ENCODE peak calls at places on chromosome 5, in five cellular contexts. Q is HCT116, W is GM23338, U is PC-3, J is neural progenitor cell. L is an unnamed sample.
A peak's percentile ranks its signal among the peaks of the same experiment; 100 is the strongest.

GRCh38 chr5:91281409-91281808 is 101.7 kb downstream of the ARRDC3 start:
- DNase-seq in Q (peak; percentile 34), U (peak; percentile 62), J (no peak), W (no peak), L (no peak)

GRCh38 chr5:83974151-83974822 is 253.6 kb upstream of the HAPLN1 start:
- DNase-seq in W (peak; percentile 60), Q (no peak), U (no peak), J (peak; percentile 27), L (no peak)

GRCh38 chr5:125196479-125197183 is 450.2 kb upstream of the ZNF608 start:
- DNase-seq in W (no peak), J (peak; percentile 63), Q (no peak), U (no peak), L (no peak)

GRCh38 chr5:33091571-33092363 is 349.0 kb upstream of the TARS1 start:
- DNase-seq in W (peak; percentile 6), U (no peak), Q (no peak), J (no peak), L (no peak)

GRCh38 chr5:98570661-98571181 is 202.7 kb upstream of the RGMB start:
- DNase-seq in U (peak; percentile 27), Q (no peak), W (no peak), J (peak; percentile 71), L (no peak)

GRCh38 chr5:59037453-59038168 is 454.7 kb downstream of the RAB3C start:
- DNase-seq in Q (no peak), U (no peak), W (no peak), J (no peak), L (no peak)

GRCh38 chr5:132457371-132458225 is 33.0 kb downstream of the IRF1 start:
- DNase-seq in U (no peak), W (no peak), J (no peak), Q (no peak), L (no peak)

GRCh38 chr5:52794519-52794918 is 6.8 kb downstream of the ITGA1 start:
- DNase-seq in W (no peak), U (no peak), J (no peak), Q (no peak), L (peak; percentile 28)

GRCh38 chr5:168777651-168778050 is 198.5 kb upstream of the PANK3 start:
- DNase-seq in Q (no peak), J (no peak), U (no peak), W (no peak), L (no peak)

GRCh38 chr5:111741270-111741669 is 15.7 kb downstream of the NREP start:
- DNase-seq in U (no peak), Q (no peak), J (no peak), W (no peak), L (no peak)

GRCh38 chr5:71537681-71538080 is 49.5 kb upstream of the MCCC2 start:
- DNase-seq in U (no peak), J (peak; percentile 18), W (peak; percentile 8), Q (no peak), L (no peak)

GRCh38 chr5:148938535-148938907 is 112.1 kb downstream of the ADRB2 start:
- DNase-seq in U (no peak), W (no peak), J (no peak), Q (no peak), L (no peak)

GRCh38 chr5:177163500-177163899 is 29.9 kb downstream of the NSD1 start:
- DNase-seq in J (no peak), W (no peak), Q (no peak), U (no peak), L (no peak)

GRCh38 chr5:126801992-126802294 is 25.0 kb downstream of the LMNB1 start:
- DNase-seq in W (no peak), J (no peak), U (peak; percentile 40), Q (no peak), L (peak; percentile 21)

GRCh38 chr5:45508155-45508554 is 188.0 kb downstream of the HCN1 start:
- DNase-seq in W (no peak), J (no peak), Q (no peak), U (no peak), L (no peak)

GRCh38 chr5:6713274-6714181 is at the start of gene TENT4A:
- DNase-seq in W (no peak), U (peak; percentile 32), Q (no peak), J (no peak), L (peak; percentile 56)

GRCh38 chr5:108521011-108521700 is 139.3 kb upstream of the FBXL17 start:
- DNase-seq in J (no peak), W (peak; percentile 9), U (no peak), Q (no peak), L (no peak)

GRCh38 chr5:152462021-152462721 is 57.1 kb upstream of the NMUR2 start:
- DNase-seq in J (no peak), U (no peak), Q (no peak), W (no peak), L (no peak)

GRCh38 chr5:159409801-159410200 is 79.5 kb upstream of the IL12B start:
- DNase-seq in U (no peak), J (no peak), Q (no peak), W (no peak), L (no peak)

GRCh38 chr5:10863763-10864383 is 102.8 kb upstream of the DAP start:
- DNase-seq in Q (peak; percentile 45), W (peak; percentile 84), U (peak; percentile 88), J (peak; percentile 65), L (peak; percentile 48)

GRCh38 chr5:150143725-150144058 is 12.0 kb downstream of the PDGFRB start:
- DNase-seq in J (no peak), U (no peak), W (no peak), Q (no peak), L (no peak)

GRCh38 chr5:94945656-94946055 is 327.2 kb downstream of the SLF1 start:
- DNase-seq in J (no peak), Q (no peak), U (no peak), W (no peak), L (no peak)

GRCh38 chr5:37834542-37835399 is 5.1 kb downstream of the GDNF start:
- DNase-seq in U (no peak), Q (no peak), J (peak; percentile 70), W (peak; percentile 77), L (peak; percentile 34)

GRCh38 chr5:4879693-4880303 is 260.3 kb upstream of the ADAMTS16 start:
- DNase-seq in W (peak; percentile 74), J (peak; percentile 77), Q (peak; percentile 39), U (peak; percentile 88), L (peak; percentile 84)
- TF ChIP-seq CTCF in W (peak; percentile 91), J (peak; percentile 94), Q (peak; percentile 53), U (peak; percentile 93), L (peak; percentile 95)

DNA sequence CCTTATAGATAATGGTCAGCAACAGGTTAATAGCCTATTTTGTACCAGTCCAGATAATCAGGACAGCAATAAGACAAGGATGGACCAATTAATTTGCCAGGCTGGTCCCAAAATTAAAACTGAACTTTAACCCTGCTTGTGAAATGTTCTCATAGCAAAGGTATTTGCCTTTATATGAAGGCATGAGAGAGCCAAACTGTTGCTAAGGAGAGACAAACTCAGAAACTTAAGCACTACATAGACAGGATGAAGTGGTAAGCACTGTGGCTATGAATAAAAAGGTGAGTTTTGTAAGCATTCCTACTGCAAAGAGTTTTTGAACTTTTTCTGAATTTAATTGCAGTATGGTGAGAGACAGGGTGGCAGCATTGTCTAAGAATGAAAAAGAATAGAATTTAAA is 174.7 kb upstream of the PPP1R2B start:
- DNase-seq in J (no peak), W (no peak), Q (no peak), U (no peak), L (no peak)
- TF ChIP-seq EZH2phosphoT487 in J (no peak), W (no peak), Q (no peak), U (no peak), L (no peak)

DNA sequence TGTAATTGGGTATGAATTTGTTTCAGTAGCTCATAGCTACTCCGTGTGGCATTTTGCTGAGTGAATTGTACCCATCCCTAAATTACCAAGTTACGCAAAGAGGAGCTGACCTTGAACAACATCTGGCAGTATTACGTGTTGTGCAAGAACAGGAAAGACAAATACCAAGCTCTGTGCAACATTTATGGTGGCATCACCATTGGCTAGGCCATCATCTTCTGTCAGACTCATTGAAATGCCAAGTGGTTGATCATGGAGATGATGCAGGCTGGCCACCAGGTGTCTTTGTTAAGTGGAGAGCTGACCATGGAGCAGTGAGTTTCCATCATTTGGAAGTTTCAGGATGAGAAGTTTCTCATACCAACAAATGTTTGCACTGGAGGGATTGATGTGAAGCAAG is 15.0 kb downstream of the ZSWIM6 start:
- DNase-seq in W (no peak), U (no peak), J (no peak), Q (no peak), L (no peak)
- H4K20me1 ChIP-seq in W (peaks cover 33% of the 10 kb centered on the region), U (peaks cover 78% of the 10 kb centered on the region), J (peaks cover 91% of the 10 kb centered on the region), Q (no peaks in the 10 kb centered on the region), L (peaks cover 88% of the 10 kb centered on the region)

DNA sequence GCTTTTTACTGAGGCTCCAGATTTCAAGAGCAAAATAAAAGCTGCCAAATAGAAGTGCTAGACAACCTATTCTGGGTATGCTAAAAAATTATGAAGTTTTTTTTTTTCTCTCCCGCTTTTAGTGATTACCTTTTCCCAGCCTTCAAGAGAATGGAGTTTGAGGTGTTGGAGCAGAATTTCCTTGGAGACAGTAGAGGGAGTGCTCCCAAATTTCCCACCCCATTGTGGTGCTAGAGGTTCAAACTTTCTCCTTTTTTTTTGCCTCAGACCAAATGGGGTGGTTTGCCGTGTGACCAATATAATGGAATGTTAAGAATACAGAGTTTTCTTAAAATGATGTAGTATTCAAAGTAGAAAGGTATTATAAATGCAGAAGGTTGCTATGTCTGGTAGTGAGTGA is 244.2 kb upstream of the RIOK2 start:
- DNase-seq in Q (no peak), U (no peak), W (peak; percentile 48), J (peak; percentile 11), L (no peak)
- TF ChIP-seq CTCF in Q (no peak), U (no peak), W (peak; percentile 29), J (peak; percentile 35), L (no peak)

GRCh38 chr5:19270153-19270552 is 717.8 kb downstream of the CDH18 start:
- DNase-seq in U (no peak), Q (no peak), W (peak; percentile 15), J (peak; percentile 27), L (no peak)
- TF ChIP-seq EZH2phosphoT487 in U (no peak), Q (no peak), W (no peak), J (no peak), L (no peak)

DNA sequence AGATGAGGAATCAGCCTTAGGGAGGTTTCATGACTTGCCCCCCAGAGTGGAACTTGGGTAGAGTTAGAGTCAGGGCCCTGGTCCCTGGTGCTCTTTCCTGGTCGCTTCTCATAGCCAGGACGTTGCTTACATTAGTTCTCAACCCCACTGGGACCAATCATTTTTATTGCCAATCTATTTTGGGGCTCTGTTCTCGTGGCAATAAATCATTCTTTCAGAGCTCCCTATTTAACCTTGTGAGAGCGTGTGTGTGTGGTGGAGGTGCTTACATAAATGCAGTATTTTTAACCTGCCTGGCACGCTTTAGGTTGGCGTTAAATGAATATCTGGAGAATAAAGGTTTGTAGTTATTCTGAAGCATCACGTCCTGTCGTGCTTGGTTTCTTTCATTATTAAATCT is 4.1 kb downstream of the TRIO start:
- DNase-seq in Q (no peak), U (no peak), W (no peak), J (no peak), L (no peak)
- H4K20me1 ChIP-seq in Q (peaks cover 39% of the 10 kb centered on the region), U (peaks cover 69% of the 10 kb centered on the region), W (peaks cover 70% of the 10 kb centered on the region), J (peaks cover 82% of the 10 kb centered on the region), L (peaks cover 75% of the 10 kb centered on the region)

L was measured in hepatocyte.